ENCODE peak calls at places on chromosomes 3 and 15, in six cellular contexts. Z is AG08395; E is neural progenitor cell; D is stimulated activated CD8-positive, alpha-beta memory T cell treated with anti-CD3 and anti-CD28 coated beads, Interleukin-15, amount 100 ng/mL, for 24 hours; H is GM19239; N is activated naive CD4-positive, alpha-beta T cell treated with anti-CD3 and anti-CD28 coated beads, Interleukin-2, amount 10 ng/mL, durations not matched to agents 7 days and 5 days. O is an unnamed sample.
A peak's percentile ranks its signal among the peaks of the same experiment; 100 is the strongest.

GRCh38 chr3:143674100-143674968 is 173.9 kb downstream of the SLC9A9 start:
- DNase-seq in Z (peak; percentile 71), E (peak; percentile 74), D (peak; percentile 21), H (peak; percentile 34), N (peak; percentile 79), O (peak; percentile 68)

GRCh38 chr15:77858677-77859490 is 218.6 kb downstream of the TBC1D2B start:
- DNase-seq in Z (no peak), E (no peak), D (no peak), H (no peak), N (no peak), O (peak; percentile 76)

GRCh38 chr3:144864646-144865045 is 893.0 kb downstream of the DIPK2A start:
- DNase-seq in Z (no peak), E (no peak), D (no peak), H (no peak), N (no peak), O (no peak)

GRCh38 chr15:45456212-45457106 is 66.1 kb downstream of the SLC30A4 start:
- DNase-seq in Z (peak; percentile 98), E (no peak), D (no peak), H (no peak), N (peak; percentile 61), O (peak; percentile 41)

GRCh38 chr3:9373443-9373842 is 10.6 kb downstream of the THUMPD3 start:
- DNase-seq in Z (no peak), E (no peak), D (no peak), H (no peak), N (no peak), O (no peak)

GRCh38 chr3:154956815-154957214 is 123.3 kb upstream of the MME start:
- DNase-seq in Z (no peak), E (no peak), D (no peak), H (no peak), N (no peak), O (no peak)

GRCh38 chr15:45354711-45355110 is 23.6 kb downstream of the GATM start:
- DNase-seq in Z (no peak), E (no peak), D (no peak), H (no peak), N (no peak), O (no peak)

GRCh38 chr3:140244893-140245292 is 309.9 kb downstream of the CLSTN2 start:
- DNase-seq in Z (no peak), E (no peak), D (no peak), H (no peak), N (no peak), O (no peak)

GRCh38 chr3:34157491-34157890 is 359.1 kb downstream of the PDCD6IP start:
- DNase-seq in Z (no peak), E (peak; percentile 13), D (no peak), H (no peak), N (no peak), O (no peak)

O was measured in pancreas.